ENCODE peak calls at places on chromosome 14, in seven cellular contexts. One of them, this sample, is unnamed.
A peak's percentile ranks its signal among the peaks of the same experiment; 100 is the strongest.

GRCh38 chr14:102209224-102209966 is 69.7 kb downstream of the WDR20 start:
- DNase-seq in endodermal cell: peak; percentile 81
- DNase-seq in fibroblast of the aortic adventitia: no peak
- DNase-seq in AG04450: no peak
- DNase-seq in HCT116: no peak
- DNase-seq in mucosa of descending colon: no peak
- DNase-seq in body of pancreas: no peak
- DNase-seq in this sample: no peak

GRCh38 chr14:42047421-42048045 is 440.9 kb downstream of the LRFN5 start:
- DNase-seq in endodermal cell: no peak
- DNase-seq in fibroblast of the aortic adventitia: peak; percentile 5
- DNase-seq in AG04450: no peak
- DNase-seq in HCT116: no peak
- DNase-seq in mucosa of descending colon: no peak
- DNase-seq in body of pancreas: no peak
- DNase-seq in this sample: no peak

GRCh38 chr14:78018283-78018682 is 151.9 kb upstream of the NRXN3 start:
- DNase-seq in endodermal cell: no peak
- DNase-seq in fibroblast of the aortic adventitia: no peak
- DNase-seq in AG04450: no peak
- DNase-seq in HCT116: no peak
- DNase-seq in mucosa of descending colon: no peak
- DNase-seq in body of pancreas: no peak
- DNase-seq in this sample: no peak

GRCh38 chr14:35326364-35326763 is 34.2 kb downstream of the PSMA6 start:
- DNase-seq in endodermal cell: no peak
- DNase-seq in fibroblast of the aortic adventitia: no peak
- DNase-seq in AG04450: no peak
- DNase-seq in HCT116: no peak
- DNase-seq in mucosa of descending colon: no peak
- DNase-seq in body of pancreas: no peak
- DNase-seq in this sample: no peak

GRCh38 chr14:92254786-92255185 is 68.2 kb upstream of the SLC24A4 start:
- DNase-seq in endodermal cell: peak; percentile 74
- DNase-seq in fibroblast of the aortic adventitia: peak; percentile 52
- DNase-seq in AG04450: peak; percentile 3
- DNase-seq in HCT116: no peak
- DNase-seq in mucosa of descending colon: peak; percentile 43
- DNase-seq in body of pancreas: peak; percentile 25
- DNase-seq in this sample: no peak

GRCh38 chr14:77605392-77605978 is 11.0 kb downstream of the SPTLC2 start:
- DNase-seq in endodermal cell: no peak
- DNase-seq in fibroblast of the aortic adventitia: no peak
- DNase-seq in AG04450: no peak
- DNase-seq in HCT116: no peak
- DNase-seq in mucosa of descending colon: no peak
- DNase-seq in body of pancreas: no peak
- DNase-seq in this sample: no peak

GRCh38 chr14:20493634-20494033 is 11.7 kb upstream of the RNASE10 start:
- DNase-seq in endodermal cell: no peak
- DNase-seq in fibroblast of the aortic adventitia: no peak
- DNase-seq in AG04450: no peak
- DNase-seq in HCT116: no peak
- DNase-seq in mucosa of descending colon: no peak
- DNase-seq in body of pancreas: peak; percentile 25
- DNase-seq in this sample: no peak

GRCh38 chr14:34179723-34180122 is 228.8 kb upstream of the EGLN3 start:
- DNase-seq in endodermal cell: no peak
- DNase-seq in fibroblast of the aortic adventitia: no peak
- DNase-seq in AG04450: no peak
- DNase-seq in HCT116: no peak
- DNase-seq in mucosa of descending colon: no peak
- DNase-seq in body of pancreas: no peak
- DNase-seq in this sample: no peak

GRCh38 chr14:90132821-90133570 is 71.2 kb downstream of the KCNK13 start:
- DNase-seq in endodermal cell: no peak
- DNase-seq in fibroblast of the aortic adventitia: no peak
- DNase-seq in AG04450: no peak
- DNase-seq in HCT116: no peak
- DNase-seq in mucosa of descending colon: no peak
- DNase-seq in body of pancreas: no peak
- DNase-seq in this sample: no peak

GRCh38 chr14:56137842-56138241 is 19.6 kb downstream of the PELI2 start:
- DNase-seq in endodermal cell: peak; percentile 60
- DNase-seq in fibroblast of the aortic adventitia: no peak
- DNase-seq in AG04450: no peak
- DNase-seq in HCT116: no peak
- DNase-seq in mucosa of descending colon: no peak
- DNase-seq in body of pancreas: peak; percentile 54
- DNase-seq in this sample: no peak

GRCh38 chr14:21626491-21627230 is 8.1 kb downstream of the OR10G2 start:
- DNase-seq in endodermal cell: no peak
- DNase-seq in fibroblast of the aortic adventitia: peak; percentile 2
- DNase-seq in AG04450: no peak
- DNase-seq in HCT116: no peak
- DNase-seq in mucosa of descending colon: no peak
- DNase-seq in body of pancreas: no peak
- DNase-seq in this sample: no peak

GRCh38 chr14:43988989-43989388 is 518.1 kb downstream of the FSCB start:
- DNase-seq in endodermal cell: no peak
- DNase-seq in fibroblast of the aortic adventitia: no peak
- DNase-seq in AG04450: no peak
- DNase-seq in HCT116: no peak
- DNase-seq in mucosa of descending colon: no peak
- DNase-seq in body of pancreas: no peak
- DNase-seq in this sample: no peak

GRCh38 chr14:94404561-94404960 is 16.2 kb upstream of the SERPINA1 start:
- DNase-seq in endodermal cell: no peak
- DNase-seq in fibroblast of the aortic adventitia: no peak
- DNase-seq in AG04450: no peak
- DNase-seq in HCT116: no peak
- DNase-seq in mucosa of descending colon: no peak
- DNase-seq in body of pancreas: no peak
- DNase-seq in this sample: no peak

GRCh38 chr14:92109490-92109889 is 3.1 kb upstream of the ATXN3 start:
- DNase-seq in endodermal cell: no peak
- DNase-seq in fibroblast of the aortic adventitia: no peak
- DNase-seq in AG04450: no peak
- DNase-seq in HCT116: no peak
- DNase-seq in mucosa of descending colon: no peak
- DNase-seq in body of pancreas: no peak
- DNase-seq in this sample: no peak

GRCh38 chr14:32576088-32576795 is 247.1 kb downstream of the AKAP6 start:
- DNase-seq in endodermal cell: peak; percentile 60
- DNase-seq in fibroblast of the aortic adventitia: peak; percentile 80
- DNase-seq in AG04450: no peak
- DNase-seq in HCT116: peak; percentile 42
- DNase-seq in mucosa of descending colon: no peak
- DNase-seq in body of pancreas: peak; percentile 65
- DNase-seq in this sample: no peak

GRCh38 chr14:60485600-60486251 is at the start of gene C14orf39:
- DNase-seq in endodermal cell: peak; percentile 90
- DNase-seq in fibroblast of the aortic adventitia: peak; percentile 7
- DNase-seq in AG04450: peak; percentile 11
- DNase-seq in HCT116: no peak
- DNase-seq in mucosa of descending colon: no peak
- DNase-seq in body of pancreas: no peak
- DNase-seq in this sample: no peak

GRCh38 chr14:92360666-92361370 is 37.9 kb downstream of the SLC24A4 start:
- DNase-seq in endodermal cell: no peak
- DNase-seq in fibroblast of the aortic adventitia: no peak
- DNase-seq in AG04450: no peak
- DNase-seq in HCT116: no peak
- DNase-seq in mucosa of descending colon: no peak
- DNase-seq in body of pancreas: no peak
- DNase-seq in this sample: no peak

GRCh38 chr14:54564799-54565235 is 2.1 kb upstream of the SAMD4A start:
- DNase-seq in endodermal cell: no peak
- DNase-seq in fibroblast of the aortic adventitia: peak; percentile 85
- DNase-seq in AG04450: peak; percentile 57
- DNase-seq in HCT116: no peak
- DNase-seq in mucosa of descending colon: no peak
- DNase-seq in body of pancreas: no peak
- DNase-seq in this sample: no peak

GRCh38 chr14:75258079-75258802 is 20.4 kb upstream of the FOS start:
- DNase-seq in endodermal cell: no peak
- DNase-seq in fibroblast of the aortic adventitia: peak; percentile 81
- DNase-seq in AG04450: no peak
- DNase-seq in HCT116: no peak
- DNase-seq in mucosa of descending colon: no peak
- DNase-seq in body of pancreas: peak; percentile 84
- DNase-seq in this sample: no peak

GRCh38 chr14:61145903-61146411 is 135.2 kb downstream of the TMEM30B start:
- DNase-seq in endodermal cell: no peak
- DNase-seq in fibroblast of the aortic adventitia: peak; percentile 90
- DNase-seq in AG04450: no peak
- DNase-seq in HCT116: no peak
- DNase-seq in mucosa of descending colon: no peak
- DNase-seq in body of pancreas: no peak
- DNase-seq in this sample: no peak

GRCh38 chr14:96383445-96383844 is 8.5 kb upstream of the AK7 start:
- DNase-seq in endodermal cell: no peak
- DNase-seq in fibroblast of the aortic adventitia: no peak
- DNase-seq in AG04450: no peak
- DNase-seq in HCT116: no peak
- DNase-seq in mucosa of descending colon: no peak
- DNase-seq in body of pancreas: no peak
- DNase-seq in this sample: no peak

DNA sequence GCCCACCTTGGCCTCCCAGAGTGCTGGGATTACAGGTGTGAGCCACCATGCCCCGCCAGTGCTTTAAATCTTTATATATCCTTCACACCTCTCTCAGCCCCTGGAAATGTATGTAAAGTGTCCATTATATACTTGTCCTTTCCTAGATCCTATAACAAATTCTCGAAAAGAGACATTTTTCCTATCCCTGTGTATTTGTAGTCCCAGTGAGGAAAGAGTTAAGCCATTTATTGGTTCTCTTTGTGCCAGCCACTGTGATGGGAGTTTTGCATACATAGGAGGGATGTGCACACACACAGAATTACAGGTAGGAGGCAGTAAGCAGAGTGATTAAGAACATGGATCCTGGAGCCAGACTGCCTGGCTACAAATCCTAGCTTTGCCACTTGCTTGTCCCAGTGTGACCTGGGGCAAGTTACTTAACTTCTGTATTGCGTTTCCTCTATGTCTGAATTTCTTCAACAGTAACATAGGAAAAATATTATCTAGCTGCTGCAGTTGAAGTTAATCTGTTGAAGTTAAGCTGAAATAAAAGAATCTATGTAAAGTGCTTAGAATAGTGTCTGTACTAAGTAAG is 2.1 kb upstream of the RABGGTA start:
- DNase-seq in endodermal cell: no peak
- DNase-seq in fibroblast of the aortic adventitia: no peak
- DNase-seq in AG04450: no peak
- DNase-seq in HCT116: no peak
- DNase-seq in mucosa of descending colon: no peak
- DNase-seq in body of pancreas: peak; percentile 40
- DNase-seq in this sample: peak; percentile 60
- TF ChIP-seq CTCF in endodermal cell: peak; percentile 45
- TF ChIP-seq CTCF in fibroblast of the aortic adventitia: no peak
- TF ChIP-seq CTCF in AG04450: peak; percentile 11
- TF ChIP-seq CTCF in HCT116: peak; percentile 39
- TF ChIP-seq CTCF in mucosa of descending colon: no peak
- TF ChIP-seq CTCF in body of pancreas: peak; percentile 5
- TF ChIP-seq CTCF in this sample: peak; percentile 12

DNA sequence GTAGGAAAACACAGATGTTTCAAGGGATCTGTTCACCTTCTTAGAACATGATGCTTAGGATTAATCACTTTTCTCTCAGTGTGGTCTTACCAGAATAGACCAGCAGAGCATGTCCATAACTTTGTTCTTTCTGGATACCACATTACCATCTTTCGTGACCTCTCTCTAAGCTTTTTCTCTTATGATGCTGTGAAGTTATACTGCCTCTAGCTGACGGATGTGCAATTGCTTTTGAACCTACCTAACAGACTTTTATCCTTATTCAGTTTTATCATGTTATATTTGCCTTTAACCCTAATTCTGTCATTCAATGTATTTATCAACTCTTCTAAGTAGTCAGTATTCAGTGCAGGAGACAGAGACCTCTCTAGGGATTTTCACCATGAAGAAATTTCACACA is 246.7 kb downstream of the DACT1 start:
- DNase-seq in endodermal cell: no peak
- DNase-seq in fibroblast of the aortic adventitia: no peak
- DNase-seq in AG04450: no peak
- DNase-seq in HCT116: no peak
- DNase-seq in mucosa of descending colon: no peak
- DNase-seq in body of pancreas: no peak
- DNase-seq in this sample: no peak
- TF ChIP-seq CTCF in endodermal cell: peak; percentile 71
- TF ChIP-seq CTCF in fibroblast of the aortic adventitia: no peak
- TF ChIP-seq CTCF in AG04450: peak; percentile 24
- TF ChIP-seq CTCF in HCT116: peak; percentile 62
- TF ChIP-seq CTCF in mucosa of descending colon: no peak
- TF ChIP-seq CTCF in body of pancreas: no peak
- TF ChIP-seq CTCF in this sample: peak; percentile 43

DNA sequence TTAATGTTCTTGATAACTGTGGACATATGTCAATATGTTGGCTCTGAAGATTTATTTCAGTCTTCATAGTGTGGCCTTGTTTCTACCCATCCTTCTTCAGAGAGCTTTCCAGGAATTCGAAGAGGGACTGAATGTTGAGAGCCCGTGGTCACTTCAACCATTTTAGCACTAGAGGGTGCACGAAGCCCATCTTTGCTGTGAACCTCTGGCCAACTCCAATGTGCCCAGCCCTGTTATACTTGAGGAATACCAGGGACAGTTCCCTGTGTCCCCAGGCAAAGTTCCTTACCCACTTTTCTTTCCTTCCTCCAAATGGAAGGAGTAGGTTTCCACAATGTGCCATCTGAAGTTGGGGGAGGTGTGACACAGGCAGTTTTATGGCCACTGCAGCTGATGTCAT is 603.5 kb downstream of the RPL10L start:
- DNase-seq in endodermal cell: peak; percentile 88
- DNase-seq in fibroblast of the aortic adventitia: no peak
- DNase-seq in AG04450: no peak
- DNase-seq in HCT116: peak; percentile 39
- DNase-seq in mucosa of descending colon: no peak
- DNase-seq in body of pancreas: no peak
- DNase-seq in this sample: no peak
- TF ChIP-seq CTCF in endodermal cell: no peak
- TF ChIP-seq CTCF in fibroblast of the aortic adventitia: no peak
- TF ChIP-seq CTCF in AG04450: no peak
- TF ChIP-seq CTCF in HCT116: peak; percentile 60
- TF ChIP-seq CTCF in mucosa of descending colon: no peak
- TF ChIP-seq CTCF in body of pancreas: no peak
- TF ChIP-seq CTCF in this sample: peak; percentile 58

DNA sequence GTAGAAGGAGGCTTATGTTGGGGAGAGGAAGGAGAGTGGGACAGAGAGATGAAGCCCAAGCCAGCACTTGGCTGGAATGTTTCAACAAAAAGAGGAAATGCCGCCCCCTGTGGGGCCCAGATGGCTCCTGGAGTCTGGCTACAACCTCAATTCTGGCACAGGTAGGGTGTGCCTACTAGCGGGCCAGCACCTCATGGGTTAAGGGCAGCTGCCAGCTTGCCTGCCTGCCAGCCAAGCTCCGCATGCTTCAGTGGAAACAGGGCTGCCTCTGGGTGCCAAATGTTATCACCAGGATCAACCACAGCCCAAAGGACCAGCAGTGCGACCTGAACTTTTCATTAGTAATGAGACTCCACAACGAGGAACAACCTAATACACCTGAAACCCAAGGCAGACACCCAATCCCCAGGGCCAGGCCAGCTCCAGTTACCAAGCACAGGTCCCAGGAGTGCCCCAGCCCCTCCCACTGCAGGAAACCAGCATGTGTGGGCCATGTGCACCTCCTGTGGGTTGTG is 11.3 kb downstream of the RAB15 start:
- DNase-seq in endodermal cell: peak; percentile 88
- DNase-seq in fibroblast of the aortic adventitia: no peak
- DNase-seq in AG04450: no peak
- DNase-seq in HCT116: no peak
- DNase-seq in mucosa of descending colon: no peak
- DNase-seq in body of pancreas: peak; percentile 42
- DNase-seq in this sample: no peak
- TF ChIP-seq CTCF in endodermal cell: peak; percentile 71
- TF ChIP-seq CTCF in fibroblast of the aortic adventitia: no peak
- TF ChIP-seq CTCF in AG04450: no peak
- TF ChIP-seq CTCF in HCT116: no peak
- TF ChIP-seq CTCF in mucosa of descending colon: no peak
- TF ChIP-seq CTCF in body of pancreas: no peak
- TF ChIP-seq CTCF in this sample: peak; percentile 30